ENCODE peak calls at places on chromosomes 3 and 15, in six cellular contexts. I is H1, Z is mesendoderm, J is IMR-90, U is mesenchymal stem cell, L is neuronal stem cell. T is an unnamed sample.

GRCh38 chr15:55916666-55917409 is 76.6 kb downstream of the NEDD4 start:
- DNase-seq in Z (no peak), U (peak), J (peak), L (no peak), I (no peak), T (no peak)

GRCh38 chr3:195697582-195698324 is 23.0 kb upstream of the MUC20 start:
- DNase-seq in I (no peak), U (peak), L (peak), J (peak), Z (peak), T (peak)

GRCh38 chr3:136960838-136961836 is 3.4 kb downstream of the IL20RB start:
- DNase-seq in Z (peak), U (peak), J (no peak), L (no peak), I (no peak), T (no peak)

GRCh38 chr15:79970921-79971434 is at the start of gene BCL2A1:
- DNase-seq in J (peak), L (no peak), I (no peak), Z (no peak), U (no peak), T (no peak)

GRCh38 chr3:177089901-177090300 is 107.4 kb downstream of the TBL1XR1 start:
- DNase-seq in L (no peak), U (no peak), Z (no peak), I (no peak), J (no peak), T (no peak)

GRCh38 chr3:72442755-72443154 is 405.5 kb downstream of the SHQ1 start:
- DNase-seq in Z (no peak), I (no peak), L (no peak), U (no peak), J (no peak), T (no peak)

GRCh38 chr3:144119611-144120010 is 148.0 kb downstream of the DIPK2A start:
- DNase-seq in U (no peak), L (no peak), J (no peak), I (no peak), Z (no peak), T (no peak)

GRCh38 chr3:32484437-32484836 is 18.2 kb downstream of the CMTM6 start:
- DNase-seq in L (no peak), Z (no peak), J (no peak), I (no peak), U (no peak), T (no peak)

GRCh38 chr15:66151809-66152208 is 101.7 kb downstream of the MEGF11 start:
- DNase-seq in Z (no peak), L (no peak), I (no peak), U (no peak), J (no peak), T (peak)

DNA sequence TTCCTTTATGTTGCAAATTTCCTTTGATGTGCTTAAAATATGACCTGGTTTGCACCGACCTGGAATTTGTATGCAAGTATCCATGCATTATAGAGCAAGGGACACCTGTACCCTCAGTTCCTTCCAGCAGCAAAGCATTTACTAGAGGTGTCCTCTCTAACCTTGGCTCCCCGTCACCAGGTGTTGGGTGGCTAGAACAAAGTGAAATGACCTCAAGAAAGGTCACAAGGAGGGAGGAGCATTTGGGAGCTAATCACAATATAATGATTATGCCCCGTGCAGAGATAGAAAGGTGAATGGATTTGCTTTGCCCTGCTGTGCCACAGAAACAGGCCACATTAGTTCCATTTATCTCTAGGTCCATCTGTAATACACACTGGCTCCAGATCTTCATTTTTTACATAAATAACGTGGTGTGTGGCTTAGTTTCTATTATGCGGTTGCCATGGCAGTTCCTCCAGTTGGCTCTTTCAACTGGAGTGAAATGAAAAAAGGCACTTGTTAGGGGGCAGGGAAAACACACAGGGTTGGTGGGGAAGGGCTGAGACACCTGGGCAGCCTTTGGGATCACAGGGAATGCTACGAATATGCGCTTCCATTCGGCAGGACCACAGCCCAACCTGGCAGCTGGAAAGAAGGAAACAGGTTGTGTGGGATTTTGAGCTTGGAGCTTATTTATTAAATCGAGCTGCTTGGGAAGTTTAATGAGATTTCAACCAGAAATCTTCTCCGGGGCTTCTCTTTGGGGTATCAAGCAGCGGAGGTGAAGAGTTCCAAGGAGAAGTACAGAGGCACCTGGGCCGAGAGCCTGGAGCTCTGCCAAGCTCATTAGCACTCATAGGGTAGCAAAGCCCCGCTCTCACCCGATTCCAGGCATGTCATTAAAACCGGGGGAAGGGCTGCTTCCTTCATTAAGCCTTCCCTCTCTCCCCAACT is 233.5 kb upstream of the ST8SIA2 start:
- DNase-seq in I (no peak), L (no peak), J (no peak), U (no peak), Z (peak), T (peak)
- H2BK15ac ChIP-seq in I (no peak), L (no peak), J (no peak), U (no peak), Z (no peak), T (no peak)

GRCh38 chr3:116863842-116864626 is 154.5 kb downstream of the TUSC7 start:
- DNase-seq in I (peak), L (peak), J (peak), U (peak), Z (peak), T (peak)

GRCh38 chr3:116864627-116864927 is 155.0 kb downstream of the TUSC7 start:
- DNase-seq in J (no peak), I (no peak), U (no peak), Z (no peak), L (no peak), T (no peak)

GRCh38 chr3:116863270-116863770 is 153.7 kb downstream of the TUSC7 start:
- DNase-seq in J (peak), I (no peak), U (peak), L (no peak), Z (no peak), T (no peak)
- H2AK5ac ChIP-seq in J (no peak), I (no peak), U (no peak), L (no peak), Z (no peak), T (no peak)

GRCh38 chr15:95883064-95883463 is 447.4 kb upstream of the NR2F2 start:
- DNase-seq in I (no peak), U (no peak), J (no peak), Z (no peak), L (no peak), T (no peak)
- H2BK15ac ChIP-seq in I (no peak), U (no peak), J (no peak), Z (no peak), L (peak), T (no peak)

GRCh38 chr3:190498293-190498692 is 15.6 kb upstream of the IL1RAP start:
- DNase-seq in Z (no peak), U (no peak), L (no peak), I (no peak), J (no peak), T (no peak)

GRCh38 chr3:190496859-190497258 is 17.0 kb upstream of the IL1RAP start:
- DNase-seq in I (no peak), Z (no peak), U (no peak), L (no peak), J (no peak), T (no peak)

GRCh38 chr3:190497809-190498208 is 16.1 kb upstream of the IL1RAP start:
- DNase-seq in U (no peak), I (no peak), L (no peak), Z (peak), J (no peak), T (no peak)

GRCh38 chr3:190495796-190496195 is 18.1 kb upstream of the IL1RAP start:
- DNase-seq in L (no peak), Z (no peak), J (no peak), I (no peak), U (no peak), T (no peak)

DNA sequence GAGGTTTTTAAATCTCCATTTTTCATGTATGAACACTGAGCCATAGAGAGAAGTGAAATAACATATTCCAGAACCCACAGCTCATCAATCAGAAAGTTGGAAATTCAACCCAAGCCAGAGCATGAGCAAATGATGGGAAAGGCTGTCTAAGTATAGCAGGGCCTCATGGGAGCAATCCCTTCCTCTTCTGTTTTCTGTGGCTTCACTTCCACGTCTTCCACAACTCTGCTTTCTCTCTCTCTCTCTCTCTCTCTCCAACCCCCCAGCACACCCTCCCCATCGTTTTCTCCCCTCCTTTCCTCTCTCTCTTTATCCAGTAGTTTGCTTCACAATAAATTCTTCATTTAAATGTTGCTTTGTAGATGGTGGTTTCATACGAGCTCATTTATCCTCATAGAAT is 14.7 kb upstream of the IL1RAP start:
- DNase-seq in L (no peak), Z (no peak), U (no peak), J (no peak), I (no peak), T (no peak)
- H2AK5ac ChIP-seq in L (no peak), Z (no peak), U (no peak), J (no peak), I (no peak), T (no peak)

DNA sequence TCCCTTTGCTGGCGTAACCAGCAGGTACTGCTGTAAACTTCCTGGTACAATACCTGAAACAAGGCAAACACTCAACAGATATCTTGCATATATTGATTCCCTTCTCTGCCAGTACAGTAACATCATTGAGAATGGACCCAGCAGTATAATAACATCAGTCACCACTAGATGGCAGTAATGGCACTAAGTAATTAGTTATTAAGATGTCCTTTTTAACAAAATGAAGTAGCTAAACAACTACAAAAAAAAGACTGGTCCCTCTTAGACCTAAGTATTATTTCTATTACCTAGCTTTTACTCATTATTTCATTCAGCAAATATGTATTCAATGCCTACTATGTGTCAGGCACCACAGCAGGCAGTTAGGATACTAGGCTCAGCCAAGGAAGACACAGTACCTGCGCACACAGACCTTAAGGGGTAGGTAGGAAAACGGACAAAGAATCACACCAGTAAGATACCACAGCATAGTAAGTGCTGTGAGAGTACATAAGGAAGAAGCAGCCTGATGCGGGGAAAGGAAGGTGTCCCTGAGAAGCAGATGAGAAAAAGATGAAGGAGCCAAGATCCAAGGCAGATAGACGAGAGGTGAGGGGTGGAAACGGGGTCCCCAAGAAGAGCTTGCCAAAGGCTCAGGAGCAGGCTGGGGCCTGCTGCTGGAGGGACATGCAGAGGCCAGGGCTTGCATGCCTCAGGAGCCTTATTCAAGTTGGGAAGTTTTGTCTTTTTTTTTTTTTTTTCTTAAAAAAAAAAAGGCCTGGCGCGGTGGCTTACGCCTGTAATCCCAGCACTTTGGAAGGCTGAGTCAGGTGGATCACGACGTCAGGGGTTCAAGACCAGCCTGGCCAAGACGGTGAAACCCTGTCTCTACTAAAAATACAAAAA is 102.7 kb upstream of the CHD2 start:
- DNase-seq in L (peak), J (peak), Z (peak), U (peak), I (no peak), T (no peak)
- H2BK15ac ChIP-seq in L (no peak), J (peak), Z (no peak), U (peak), I (no peak), T (no peak)

DNA sequence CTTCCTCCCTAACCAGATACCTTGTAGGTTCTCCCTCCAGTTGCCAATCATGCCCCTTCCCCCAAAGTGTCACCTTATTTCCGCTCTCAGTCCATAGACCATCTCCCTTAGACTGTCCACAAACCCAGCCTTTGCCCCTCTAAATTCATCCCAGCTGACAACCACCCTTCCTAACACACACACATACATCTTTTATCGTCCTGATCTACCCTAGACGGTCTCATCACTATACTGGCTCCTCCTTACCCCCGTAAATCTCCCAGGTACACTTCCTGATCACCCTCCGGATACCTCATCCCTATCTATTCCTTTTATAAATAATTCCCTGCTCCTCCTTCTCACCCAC is 828 bp downstream of the THOC7 start:
- DNase-seq in I (no peak), L (no peak), Z (no peak), J (no peak), U (no peak), T (no peak)
- H2AK5ac ChIP-seq in I (peak), L (no peak), Z (peak), J (peak), U (peak), T (no peak)